ENCODE peak calls at places on chromosome 7, in seven cellular contexts. X is IMR-90; J is Peyer's patch; C is stomach; V is aorta; L is body of pancreas; H is CD8-positive, alpha-beta memory T cell. F is an unnamed sample. For H3K9me3 and H3K36me3, the result is how much of the 10 kb centered on the place peaks cover.

GRCh38 chr7:151139071-151139521 is 28.4 kb downstream of the GBX1 start:
- DNase-seq in X (no peak), J (peak), C (no peak), V (peak), L (no peak), H (no peak), F (no peak)

GRCh38 chr7:70553364-70553763 is 578.6 kb upstream of the GALNT17 start:
- DNase-seq in X (no peak), J (no peak), C (no peak), V (no peak), L (peak), H (no peak), F (no peak)

GRCh38 chr7:136677456-136678365 is 190.7 kb upstream of the CHRM2 start:
- DNase-seq in X (peak), J (no peak), C (no peak), V (no peak), L (no peak), H (no peak), F (no peak)

GRCh38 chr7:28102778-28103177 is 77.8 kb downstream of the JAZF1 start:
- DNase-seq in X (peak), J (no peak), C (no peak), V (no peak), L (peak), H (no peak), F (peak)

GRCh38 chr7:150937848-150938561 is 40.1 kb downstream of the KCNH2 start:
- DNase-seq in X (peak), J (peak), C (no peak), V (peak), L (no peak), H (no peak), F (no peak)

GRCh38 chr7:42886866-42887509 is 24.9 kb downstream of the C7orf25 start:
- DNase-seq in X (no peak), J (no peak), C (no peak), V (no peak), L (no peak), H (no peak), F (no peak)

GRCh38 chr7:41955475-41956243 is 252.8 kb upstream of the INHBA start:
- DNase-seq in X (peak), J (peak), C (peak), V (peak), L (peak), H (no peak), F (peak)

GRCh38 chr7:29598607-29599006 is 35.0 kb downstream of the PRR15 start:
- DNase-seq in X (no peak), J (peak), C (peak), V (no peak), L (peak), H (no peak), F (no peak)

GRCh38 chr7:17362439-17363095 is 64.1 kb downstream of the AHR start:
- DNase-seq in X (peak), J (no peak), C (no peak), V (no peak), L (no peak), H (no peak), F (no peak)

GRCh38 chr7:46397591-46397990 is 476.5 kb upstream of the IGFBP3 start:
- DNase-seq in X (no peak), J (no peak), C (no peak), V (no peak), L (no peak), H (no peak), F (no peak)

GRCh38 chr7:134355004-134355525 is 38.3 kb upstream of the SLC35B4 start:
- DNase-seq in X (no peak), J (no peak), C (no peak), V (no peak), L (peak), H (no peak), F (no peak)

GRCh38 chr7:41027428-41028115 is 675.3 kb downstream of the INHBA start:
- DNase-seq in X (peak), J (no peak), C (no peak), V (no peak), L (no peak), H (no peak), F (no peak)

DNA sequence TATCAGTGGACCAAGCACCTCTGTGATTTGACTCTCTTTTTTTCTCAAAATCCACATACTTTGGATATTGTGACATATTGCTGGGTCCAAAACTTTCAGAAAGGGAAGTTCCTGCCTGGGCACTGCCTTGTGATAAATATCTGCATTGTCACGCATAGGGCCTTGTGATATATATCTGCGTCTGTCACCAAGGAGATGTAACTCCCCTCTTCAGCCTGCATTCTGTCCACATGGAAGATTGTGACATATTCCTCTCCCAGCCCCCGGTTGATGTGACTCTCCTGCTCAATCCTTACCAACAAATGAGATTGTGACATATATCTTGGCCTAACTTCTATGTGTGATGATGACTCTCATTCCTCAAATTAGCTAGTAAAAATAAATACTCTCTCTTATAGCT is 25.4 kb upstream of the ZNF107 start:
- DNase-seq in X (no peak), J (no peak), C (no peak), V (no peak), L (no peak), H (no peak), F (no peak)
- H3K9me3 ChIP-seq in X (under half), J (under half), C (under half), V (under half), L (under half), H (under half), F (under half)

GRCh38 chr7:73449422-73449821 is 15.8 kb downstream of the FZD9 start:
- DNase-seq in X (no peak), J (no peak), C (no peak), V (no peak), L (no peak), H (no peak), F (no peak)

GRCh38 chr7:73446716-73447115 is 13.1 kb downstream of the FZD9 start:
- DNase-seq in X (no peak), J (no peak), C (no peak), V (no peak), L (no peak), H (no peak), F (no peak)

GRCh38 chr7:73443543-73444255 is 10.1 kb downstream of the FZD9 start:
- DNase-seq in X (no peak), J (peak), C (peak), V (no peak), L (no peak), H (no peak), F (peak)

GRCh38 chr7:73448609-73449008 is 15.0 kb downstream of the FZD9 start:
- DNase-seq in X (peak), J (no peak), C (no peak), V (no peak), L (no peak), H (no peak), F (no peak)

DNA sequence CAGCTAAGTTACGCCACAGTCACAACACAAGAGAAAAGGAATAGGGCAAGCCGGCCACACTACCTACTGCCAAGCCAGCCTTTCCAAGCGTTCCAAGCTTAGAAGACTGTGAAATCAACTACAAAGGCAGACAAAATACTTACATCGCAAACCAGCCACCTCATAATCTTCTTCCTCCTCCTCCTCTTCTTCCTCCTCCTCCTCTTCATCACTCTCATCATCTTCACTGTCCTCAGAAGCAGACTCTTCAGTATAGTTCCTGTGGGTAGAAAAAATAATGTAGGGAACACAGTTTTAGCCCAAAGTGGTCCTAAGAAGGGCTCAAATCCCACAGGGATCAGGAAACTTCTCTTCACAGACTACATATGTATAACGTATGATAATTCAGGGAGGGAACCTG is 13.5 kb downstream of the FZD9 start:
- DNase-seq in X (no peak), J (no peak), C (no peak), V (no peak), L (no peak), H (no peak), F (no peak)
- H3K36me3 ChIP-seq in X (half or more), J (half or more), C (half or more), V (under half), L (under half), H (half or more), F (half or more)

GRCh38 chr7:159152816-159153215 is 8.1 kb upstream of the VIPR2 start:
- DNase-seq in X (no peak), J (no peak), C (no peak), V (no peak), L (no peak), H (no peak), F (no peak)
- H3K9me3 ChIP-seq in X (under half), J (under half), C (under half), V (under half), L (under half), H (under half), F (under half)

GRCh38 chr7:5586279-5586962 is 162.8 kb upstream of the TNRC18 start:
- DNase-seq in X (no peak), J (no peak), C (no peak), V (no peak), L (no peak), H (no peak), F (no peak)
- H3K36me3 ChIP-seq in X (under half), J (under half), C (under half), V (under half), L (under half), H (under half), F (under half)

DNA sequence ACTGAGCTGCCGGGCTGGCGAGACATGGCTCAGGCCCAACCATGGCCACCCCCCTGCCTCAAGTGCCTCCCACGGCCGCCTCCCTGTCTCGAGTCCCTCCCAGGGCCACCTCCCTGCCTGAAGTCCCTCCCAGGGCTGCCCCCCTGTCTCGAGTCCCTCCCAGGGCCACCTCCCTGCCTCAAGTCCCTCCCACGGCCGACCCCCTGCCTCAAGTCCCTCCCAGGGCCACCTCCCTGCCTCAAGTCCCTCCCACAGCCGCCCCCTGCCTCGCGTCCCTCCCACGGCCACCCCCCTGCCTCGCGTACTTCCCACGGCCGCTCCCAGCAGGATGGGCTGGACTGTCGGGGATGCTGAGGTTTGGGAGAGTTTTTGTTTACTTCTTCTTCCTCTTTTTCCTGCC is 462.5 kb downstream of the PTPRN2 start:
- DNase-seq in X (no peak), J (peak), C (peak), V (no peak), L (no peak), H (no peak), F (peak)
- H3K9me3 ChIP-seq in X (half or more), J (under half), C (under half), V (under half), L (under half), H (under half), F (under half)

GRCh38 chr7:131007439-131008330 is 273.7 kb upstream of the KLF14 start:
- DNase-seq in X (peak), J (peak), C (peak), V (peak), L (peak), H (peak), F (no peak)
- H3K36me3 ChIP-seq in X (under half), J (under half), C (under half), V (under half), L (under half), H (under half), F (under half)

GRCh38 chr7:157873664-157874063 is 536.9 kb downstream of the DNAJB6 start:
- DNase-seq in X (no peak), J (no peak), C (no peak), V (peak), L (no peak), H (no peak), F (no peak)

GRCh38 chr7:157875230-157876179 is 538.7 kb downstream of the DNAJB6 start:
- DNase-seq in X (no peak), J (no peak), C (peak), V (peak), L (no peak), H (no peak), F (no peak)

GRCh38 chr7:157873181-157873580 is 536.4 kb downstream of the DNAJB6 start:
- DNase-seq in X (no peak), J (no peak), C (no peak), V (peak), L (no peak), H (no peak), F (no peak)

GRCh38 chr7:157874208-157874816 is 537.5 kb downstream of the DNAJB6 start:
- DNase-seq in X (no peak), J (no peak), C (no peak), V (no peak), L (no peak), H (no peak), F (no peak)

GRCh38 chr7:157874870-157875229 is 538.0 kb downstream of the DNAJB6 start:
- DNase-seq in X (no peak), J (no peak), C (no peak), V (no peak), L (no peak), H (no peak), F (no peak)
- H3K9me3 ChIP-seq in X (under half), J (under half), C (under half), V (under half), L (under half), H (under half), F (under half)

GRCh38 chr7:100360102-100360607 is 2.2 kb downstream of the PILRB start:
- DNase-seq in X (no peak), J (no peak), C (no peak), V (peak), L (no peak), H (no peak), F (no peak)
- H3K36me3 ChIP-seq in X (half or more), J (half or more), C (half or more), V (under half), L (under half), H (half or more), F (half or more)

F was measured in tibial artery.